ENCODE peak calls at places on chromosome X, in four cellular contexts. D is K562, C is WTC11, A is SK-N-SH. Z is an unnamed sample.

GRCh38 chrX:146006637-146007036 is 189.0 kb downstream of the SLITRK2 start:
- DNase-seq in D (no peak), C (no peak), A (no peak), Z (no peak)

GRCh38 chrX:155028192-155028591 is 1.5 kb downstream of the FUNDC2 start:
- DNase-seq in D (no peak), C (no peak), A (no peak), Z (no peak)

GRCh38 chrX:111322231-111322855 is 52.1 kb upstream of the CAPN6 start:
- DNase-seq in D (no peak), C (no peak), A (no peak), Z (no peak)

GRCh38 chrX:138191998-138192397 is 519.5 kb downstream of the FGF13 start:
- DNase-seq in D (peak), C (peak), A (peak), Z (peak)

GRCh38 chrX:123803331-123803983 is 56.4 kb upstream of the XIAP start:
- DNase-seq in D (peak), C (no peak), A (peak), Z (peak)

GRCh38 chrX:27675493-27675892 is 85.3 kb downstream of the DCAF8L2 start:
- DNase-seq in D (no peak), C (no peak), A (no peak), Z (no peak)

GRCh38 chrX:31499120-31499519 is 427.3 kb upstream of the FTHL17 start:
- DNase-seq in D (no peak), C (no peak), A (no peak), Z (no peak)

GRCh38 chrX:55484948-55485347 is 4.7 kb downstream of the USP51 start:
- DNase-seq in D (no peak), C (no peak), A (no peak), Z (no peak)

GRCh38 chrX:13487731-13488505 is 81.5 kb upstream of the EGFL6 start:
- DNase-seq in D (peak), C (peak), A (peak), Z (peak)

GRCh38 chrX:14235004-14235403 is 205.3 kb upstream of the GEMIN8 start:
- DNase-seq in D (no peak), C (peak), A (no peak), Z (no peak)

GRCh38 chrX:67546496-67547423 is 2.9 kb downstream of the AR start:
- DNase-seq in D (no peak), C (no peak), A (peak), Z (no peak)

GRCh38 chrX:115912372-115912897 is 258.1 kb upstream of the AGTR2 start:
- DNase-seq in D (no peak), C (peak), A (no peak), Z (no peak)
- TF ChIP-seq FOXJ3 in D (no peak), C (no peak), A (no peak), Z (no peak)

DNA sequence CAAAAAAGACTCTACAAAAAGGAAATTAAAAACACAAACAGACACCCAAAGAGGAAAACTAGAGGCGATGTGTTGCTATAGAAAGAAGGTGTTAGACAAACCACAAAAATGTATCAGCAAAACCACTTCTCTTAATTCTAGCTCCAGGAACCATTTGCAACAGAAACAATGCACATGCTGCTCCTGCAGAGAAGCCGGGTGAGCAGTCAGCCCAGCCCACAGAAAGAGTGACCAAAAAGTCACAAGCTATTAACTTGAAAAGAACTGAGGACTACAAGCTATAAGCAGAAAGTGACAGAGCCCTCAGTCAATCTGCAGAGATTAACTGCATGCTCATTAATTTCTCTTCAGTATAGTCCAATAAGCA is 96.2 kb upstream of the KLHL13 start:
- DNase-seq in D (no peak), C (no peak), A (no peak), Z (no peak)
- TF ChIP-seq FOXJ3 in D (no peak), C (no peak), A (no peak), Z (no peak)

DNA sequence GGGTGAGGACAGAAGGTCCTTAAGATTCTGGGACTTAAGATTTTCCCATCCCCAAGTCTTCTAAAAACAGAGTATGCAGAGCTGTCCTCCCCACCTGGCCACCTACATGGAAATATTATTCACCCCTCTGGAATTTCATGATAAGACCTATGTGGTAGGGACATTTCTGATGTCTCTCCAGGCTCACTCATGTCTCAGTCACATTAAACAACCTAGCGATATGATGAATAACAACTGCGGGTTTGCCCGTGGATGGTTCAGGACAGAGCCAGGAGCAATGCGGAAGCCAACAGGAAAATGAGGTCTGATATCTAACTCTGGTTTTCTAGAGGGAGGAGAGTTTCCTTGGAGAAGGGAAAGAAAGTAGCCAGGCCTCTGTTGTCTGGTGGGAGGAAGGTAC is 47.4 kb downstream of the TEX13A start:
- DNase-seq in D (no peak), C (no peak), A (no peak), Z (no peak)
- TF ChIP-seq FOXJ3 in D (no peak), C (no peak), A (no peak), Z (no peak)

GRCh38 chrX:153597351-153597750 is 1.6 kb downstream of the CCNQ start:
- DNase-seq in D (no peak), C (no peak), A (no peak), Z (no peak)
- TF ChIP-seq FOXJ3 in D (no peak), C (no peak), A (no peak), Z (no peak)

GRCh38 chrX:42941671-42942070 is 163.7 kb upstream of the PPP1R2C start:
- DNase-seq in D (no peak), C (no peak), A (no peak), Z (no peak)

GRCh38 chrX:42946544-42947223 is 168.7 kb upstream of the PPP1R2C start:
- DNase-seq in D (no peak), C (no peak), A (no peak), Z (no peak)

GRCh38 chrX:42948723-42949122 is 170.8 kb upstream of the PPP1R2C start:
- DNase-seq in D (no peak), C (no peak), A (no peak), Z (no peak)

GRCh38 chrX:42944381-42944998 is 166.5 kb upstream of the PPP1R2C start:
- DNase-seq in D (no peak), C (no peak), A (no peak), Z (no peak)

DNA sequence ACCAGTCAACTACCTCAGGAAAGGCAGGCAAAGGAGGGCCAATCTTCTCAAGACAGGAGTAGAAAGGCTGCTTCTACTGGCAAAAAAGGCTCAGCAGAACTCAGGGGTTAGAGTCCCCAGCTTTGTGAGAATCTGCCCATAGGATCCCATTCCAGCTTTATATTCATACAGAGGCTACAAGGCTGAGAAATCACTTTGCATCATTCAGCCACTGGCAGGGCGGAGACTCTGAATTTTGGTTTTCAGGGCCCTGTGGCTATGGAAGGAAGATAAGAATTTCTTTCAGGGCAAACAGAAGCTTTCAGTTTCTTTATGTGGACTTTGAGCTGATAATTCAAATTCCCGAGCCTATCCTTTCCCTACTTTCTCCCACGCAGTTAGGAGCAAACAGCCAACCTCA is 165.1 kb upstream of the PPP1R2C start:
- DNase-seq in D (no peak), C (no peak), A (no peak), Z (peak)
- TF ChIP-seq FOXJ3 in D (no peak), C (no peak), A (no peak), Z (no peak)

Z was measured in HepG2.